ENCODE peak calls at places on chromosomes 16 and 17, in six cellular contexts. U, A, E, J, G and H are unnamed samples.
A peak's percentile ranks its signal among the peaks of the same experiment; 100 is the strongest.

GRCh38 chr16:5506021-5506420 is 408.4 kb upstream of the EEF2KMT start:
- DNase-seq in U (no peak), A (no peak), E (no peak), J (no peak), G (no peak), H (no peak)

GRCh38 chr17:40399185-40399584 is 18.5 kb downstream of the TOP2A start:
- DNase-seq in U (no peak), A (no peak), E (no peak), J (peak; percentile 67), G (peak; percentile 48), H (no peak)

GRCh38 chr16:6193718-6194117 is 1096.1 kb upstream of the EEF2KMT start:
- DNase-seq in U (no peak), A (no peak), E (peak; percentile 77), J (no peak), G (no peak), H (no peak)

GRCh38 chr16:54862529-54862928 is 68.1 kb upstream of the IRX5 start:
- DNase-seq in U (no peak), A (no peak), E (no peak), J (no peak), G (no peak), H (no peak)

GRCh38 chr17:8072727-8073461 is 14.6 kb downstream of the ALOX12B start:
- DNase-seq in U (no peak), A (no peak), E (no peak), J (no peak), G (peak; percentile 54), H (no peak)

GRCh38 chr17:61451538-61452300 is 503 bp upstream of the TBX4 start:
- DNase-seq in U (no peak), A (peak; percentile 90), E (no peak), J (no peak), G (no peak), H (no peak)

GRCh38 chr16:24853830-24854229 is 8.1 kb downstream of the SLC5A11 start:
- DNase-seq in U (no peak), A (peak; percentile 72), E (no peak), J (peak; percentile 68), G (peak; percentile 75), H (no peak)

GRCh38 chr17:14372905-14373559 is 72.2 kb downstream of the HS3ST3B1 start:
- DNase-seq in U (no peak), A (peak; percentile 15), E (no peak), J (no peak), G (no peak), H (no peak)

GRCh38 chr16:82756283-82756599 is 129.5 kb downstream of the CDH13 start:
- DNase-seq in U (no peak), A (no peak), E (no peak), J (no peak), G (no peak), H (no peak)

GRCh38 chr17:18379246-18380146 is 1.9 kb downstream of the EVPLL start:
- DNase-seq in U (no peak), A (no peak), E (no peak), J (no peak), G (peak; percentile 49), H (no peak)

GRCh38 chr17:67493811-67494210 is 116.7 kb downstream of the PITPNC1 start:
- DNase-seq in U (no peak), A (no peak), E (no peak), J (no peak), G (no peak), H (no peak)

GRCh38 chr16:22008215-22009142 is 568 bp downstream of the MOSMO start:
- DNase-seq in U (no peak), A (peak; percentile 89), E (no peak), J (peak; percentile 35), G (peak; percentile 65), H (no peak)

GRCh38 chr16:54281535-54282201 is 4.9 kb downstream of the IRX3 start:
- DNase-seq in U (no peak), A (peak; percentile 89), E (no peak), J (no peak), G (no peak), H (no peak)

GRCh38 chr17:32876414-32877163 is at the start of gene MYO1D:
- DNase-seq in U (peak; percentile 29), A (peak; percentile 94), E (no peak), J (peak; percentile 35), G (peak; percentile 73), H (peak; percentile 79)

GRCh38 chr17:57445051-57445450 is 188.7 kb downstream of the MSI2 start:
- DNase-seq in U (no peak), A (no peak), E (no peak), J (peak; percentile 78), G (no peak), H (no peak)

GRCh38 chr16:80803341-80804060 is 897 bp downstream of the CDYL2 start:
- DNase-seq in U (no peak), A (peak; percentile 90), E (no peak), J (no peak), G (peak; percentile 66), H (peak; percentile 45)

GRCh38 chr17:77569846-77570564 is 388.5 kb upstream of the TNRC6C start:
- DNase-seq in U (no peak), A (no peak), E (no peak), J (no peak), G (no peak), H (no peak)

GRCh38 chr17:63843387-63844292 is 1.2 kb upstream of the SMARCD2 start:
- DNase-seq in U (peak; percentile 38), A (no peak), E (no peak), J (no peak), G (no peak), H (peak; percentile 41)

GRCh38 chr17:45429338-45430005 is 3.2 kb downstream of the ARHGAP27 start:
- DNase-seq in U (no peak), A (peak; percentile 88), E (no peak), J (no peak), G (no peak), H (peak; percentile 64)

GRCh38 chr16:10228779-10229178 is 46.6 kb upstream of the GRIN2A start:
- DNase-seq in U (no peak), A (no peak), E (no peak), J (no peak), G (peak; percentile 39), H (no peak)

GRCh38 chr16:66934138-66934838 is at the start of gene CIAO2B:
- DNase-seq in U (peak; percentile 86), A (peak; percentile 98), E (no peak), J (peak; percentile 91), G (peak; percentile 95), H (peak; percentile 92)

GRCh38 chr17:78476149-78476548 is 97.7 kb downstream of the PGS1 start:
- DNase-seq in U (no peak), A (no peak), E (no peak), J (no peak), G (no peak), H (no peak)

GRCh38 chr17:927611-928461 is 51.7 kb downstream of the NXN start:
- DNase-seq in U (no peak), A (no peak), E (no peak), J (peak; percentile 69), G (no peak), H (peak; percentile 44)
- TF ChIP-seq EP300 in U (no peak), A (no peak), E (no peak), J (no peak), G (peak; percentile 36), H (no peak)

GRCh38 chr16:68232335-68232734 is 3.6 kb downstream of the ESRP2 start:
- DNase-seq in U (no peak), A (no peak), E (no peak), J (no peak), G (no peak), H (no peak)

GRCh38 chr16:68230176-68230571 is 5.8 kb downstream of the ESRP2 start:
- DNase-seq in U (no peak), A (no peak), E (no peak), J (no peak), G (no peak), H (no peak)

GRCh38 chr16:68229431-68230175 is 6.3 kb downstream of the ESRP2 start:
- DNase-seq in U (peak; percentile 57), A (no peak), E (no peak), J (peak; percentile 58), G (peak; percentile 69), H (peak; percentile 52)

GRCh38 chr16:68231384-68232136 is 4.4 kb downstream of the ESRP2 start:
- DNase-seq in U (no peak), A (no peak), E (no peak), J (no peak), G (no peak), H (no peak)

DNA sequence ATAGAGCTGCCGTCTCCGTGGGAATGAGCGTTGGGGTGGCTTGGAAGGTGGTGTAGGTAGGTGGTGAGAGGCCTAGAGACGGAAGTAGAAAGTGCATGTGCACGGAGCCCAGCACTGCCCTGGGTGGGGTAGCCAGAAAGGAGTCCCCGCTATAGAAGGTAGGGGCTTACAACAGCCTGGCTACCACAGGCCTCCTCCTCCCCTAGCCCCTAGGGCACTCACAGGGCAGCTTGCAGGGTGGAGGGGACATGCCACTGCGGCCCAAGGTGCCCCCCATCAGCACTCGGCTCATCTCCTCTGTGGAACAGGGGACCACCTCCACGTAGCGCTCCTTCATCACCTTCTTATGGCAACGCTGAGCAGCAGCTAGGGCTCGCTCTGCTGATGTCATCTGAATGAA is 5.0 kb downstream of the ESRP2 start:
- DNase-seq in U (no peak), A (no peak), E (no peak), J (no peak), G (no peak), H (no peak)
- TF ChIP-seq EP300 in U (no peak), A (no peak), E (no peak), J (no peak), G (no peak), H (no peak)

GRCh38 chr17:27332485-27333409 is 38.8 kb downstream of the WSB1 start:
- DNase-seq in U (peak; percentile 95), A (peak; percentile 98), E (peak; percentile 95), J (peak; percentile 97), G (peak; percentile 92), H (peak; percentile 97)
- TF ChIP-seq EP300 in U (peak; percentile 71), A (peak; percentile 63), E (peak; percentile 9), J (peak; percentile 33), G (no peak), H (no peak)

GRCh38 chr16:57316390-57317017 is 32.0 kb upstream of the PLLP start:
- DNase-seq in U (peak; percentile 37), A (no peak), E (no peak), J (peak; percentile 47), G (no peak), H (no peak)
- TF ChIP-seq EP300 in U (no peak), A (peak; percentile 89), E (no peak), J (no peak), G (peak; percentile 46), H (no peak)